ENCODE peak calls at places on chromosomes 4 and X, in four cellular contexts. Y, A, B and O are unnamed samples.

GRCh38 chr4:61772116-61772515 is 572.0 kb downstream of the ADGRL3 start:
- DNase-seq in Y (no peak), A (no peak), B (no peak), O (no peak)

GRCh38 chr4:6071959-6072720 is 53.9 kb upstream of the C4orf50 start:
- DNase-seq in Y (no peak), A (no peak), B (no peak), O (no peak)

GRCh38 chr4:91113130-91113706 is 986.0 kb downstream of the CCSER1 start:
- DNase-seq in Y (peak), A (no peak), B (peak), O (no peak)

GRCh38 chr4:95867919-95868318 is 28.0 kb downstream of the PDHA2 start:
- DNase-seq in Y (peak), A (no peak), B (no peak), O (no peak)

GRCh38 chr4:12583286-12583685 is 900.9 kb downstream of the RAB28 start:
- DNase-seq in Y (no peak), A (peak), B (no peak), O (no peak)

GRCh38 chr4:7865533-7865932 is 74.1 kb downstream of the AFAP1 start:
- DNase-seq in Y (no peak), A (no peak), B (no peak), O (no peak)

GRCh38 chrX:107153005-107153404 is 34.4 kb upstream of the RBM41 start:
- DNase-seq in Y (no peak), A (no peak), B (no peak), O (no peak)

GRCh38 chrX:107736781-107737531 is 38.6 kb downstream of the TSC22D3 start:
- DNase-seq in Y (no peak), A (no peak), B (no peak), O (no peak)

GRCh38 chr4:173125216-173125812 is 43.3 kb upstream of the GALNT7 start:
- DNase-seq in Y (no peak), A (no peak), B (no peak), O (no peak)

GRCh38 chr4:74537459-74537858 is 92.5 kb downstream of the AREG start:
- DNase-seq in Y (no peak), A (no peak), B (no peak), O (no peak)

GRCh38 chr4:38621004-38621684 is 42.9 kb upstream of the KLF3 start:
- DNase-seq in Y (peak), A (peak), B (peak), O (peak)

GRCh38 chr4:141654098-141654497 is 17.7 kb downstream of the IL15 start:
- DNase-seq in Y (no peak), A (no peak), B (no peak), O (no peak)

GRCh38 chrX:109974906-109975655 is 27.8 kb upstream of the TMEM164 start:
- DNase-seq in Y (no peak), A (peak), B (no peak), O (no peak)

GRCh38 chr4:138494931-138495330 is 252.8 kb upstream of the SLC7A11 start:
- DNase-seq in Y (no peak), A (no peak), B (peak), O (peak)

GRCh38 chr4:88613417-88613875 is 21.2 kb downstream of the HERC3 start:
- DNase-seq in Y (peak), A (no peak), B (no peak), O (no peak)

GRCh38 chrX:23381688-23382087 is 47.0 kb downstream of the PTCHD1 start:
- DNase-seq in Y (no peak), A (no peak), B (no peak), O (no peak)

GRCh38 chrX:30060718-30061117 is 154.6 kb upstream of the MAGEB2 start:
- DNase-seq in Y (no peak), A (peak), B (no peak), O (peak)

GRCh38 chr4:165692082-165692481 is 181.0 kb upstream of the TLL1 start:
- DNase-seq in Y (no peak), A (no peak), B (no peak), O (no peak)

GRCh38 chr4:2292679-2293108 is 30.8 kb upstream of the MXD4 start:
- DNase-seq in Y (no peak), A (peak), B (peak), O (peak)

GRCh38 chr4:151045907-151046306 is 30.8 kb upstream of the LRBA start:
- DNase-seq in Y (peak), A (no peak), B (no peak), O (no peak)

GRCh38 chr4:171794528-171794927 is 18.7 kb upstream of the GALNTL6 start:
- DNase-seq in Y (no peak), A (no peak), B (no peak), O (no peak)

GRCh38 chr4:73068496-73069337 is 799 bp downstream of the COX18 start:
- DNase-seq in Y (no peak), A (no peak), B (no peak), O (peak)

GRCh38 chr4:20195071-20195885 is 56.4 kb upstream of the SLIT2 start:
- DNase-seq in Y (no peak), A (no peak), B (no peak), O (no peak)

GRCh38 chr4:43607400-43607799 is 714.9 kb downstream of the GRXCR1 start:
- DNase-seq in Y (no peak), A (no peak), B (no peak), O (no peak)

GRCh38 chrX:11451133-11451532 is 157.9 kb downstream of the AMELX start:
- DNase-seq in Y (no peak), A (no peak), B (no peak), O (no peak)

GRCh38 chr4:96593422-96593821 is 753.5 kb downstream of the PDHA2 start:
- DNase-seq in Y (no peak), A (no peak), B (no peak), O (no peak)

GRCh38 chr4:173367946-173368345 is 2.8 kb upstream of the SAP30 start:
- DNase-seq in Y (no peak), A (no peak), B (no peak), O (no peak)

GRCh38 chrX:72526534-72527508 is 45.8 kb downstream of the HDAC8 start:
- DNase-seq in Y (no peak), A (no peak), B (no peak), O (no peak)

GRCh38 chr4:77344784-77345183 is 187.8 kb downstream of the CCNG2 start:
- DNase-seq in Y (no peak), A (no peak), B (no peak), O (no peak)

GRCh38 chr4:41661447-41662076 is 87.0 kb downstream of the PHOX2B start:
- DNase-seq in Y (peak), A (peak), B (peak), O (no peak)

GRCh38 chr4:24664956-24665355 is 80.6 kb upstream of the DHX15 start:
- DNase-seq in Y (no peak), A (peak), B (peak), O (peak)